ENCODE peak calls at places on chromosomes 13 and 19, in eight cellular contexts. W, V, M, P, X, N, D and S are unnamed samples.
A peak's percentile ranks its signal among the peaks of the same experiment; 100 is the strongest.

GRCh38 chr13:67238277-67238859 is 8.2 kb upstream of the PCDH9 start:
- DNase-seq in W (no peak), V (no peak), P (peak; percentile 58), N (peak; percentile 46), D (no peak), M (no peak), X (peak; percentile 16), S (no peak)

GRCh38 chr13:42612021-42612765 is 38.2 kb downstream of the TNFSF11 start:
- DNase-seq in N (peak; percentile 61), W (no peak), X (no peak), P (no peak), D (no peak), M (no peak), V (no peak), S (no peak)

GRCh38 chr19:904545-904944 is 8.5 kb downstream of the R3HDM4 start:
- DNase-seq in M (no peak), N (no peak), X (no peak), D (no peak), P (no peak), W (no peak), V (no peak), S (no peak)

GRCh38 chr19:8552810-8553209 is 24.4 kb downstream of the MYO1F start:
- DNase-seq in D (peak; percentile 57), P (peak; percentile 44), N (peak; percentile 26), X (peak; percentile 58), M (no peak), W (no peak), V (peak; percentile 58), S (no peak)

GRCh38 chr19:917323-918151 is at the start of gene KISS1R:
- DNase-seq in P (no peak), V (peak; percentile 89), W (no peak), X (peak; percentile 71), M (no peak), D (peak; percentile 93), N (no peak), S (no peak)

GRCh38 chr13:64912141-64912540 is 2318.0 kb downstream of the PCDH9 start:
- DNase-seq in P (peak; percentile 42), V (no peak), D (no peak), X (no peak), W (no peak), N (peak; percentile 63), M (no peak), S (no peak)

GRCh38 chr13:106096661-106097092 is 438.8 kb downstream of the EFNB2 start:
- DNase-seq in P (peak; percentile 21), X (no peak), V (no peak), D (no peak), M (no peak), N (peak; percentile 63), W (no peak), S (no peak)

GRCh38 chr19:41276231-41276630 is 12.1 kb downstream of the HNRNPUL1 start:
- DNase-seq in P (peak; percentile 11), X (no peak), N (peak; percentile 17), V (no peak), D (no peak), W (no peak), M (no peak), S (no peak)

GRCh38 chr13:66680031-66680430 is 550.1 kb downstream of the PCDH9 start:
- DNase-seq in V (no peak), M (no peak), X (no peak), D (no peak), W (no peak), P (no peak), N (no peak), S (no peak)

GRCh38 chr13:67299072-67299635 is 69.0 kb upstream of the PCDH9 start:
- DNase-seq in M (no peak), V (no peak), D (no peak), N (peak; percentile 62), X (no peak), W (no peak), P (peak; percentile 89), S (no peak)

GRCh38 chr13:74046461-74046860 is 87.7 kb downstream of the KLF12 start:
- DNase-seq in X (no peak), V (no peak), P (peak; percentile 42), W (no peak), D (no peak), M (no peak), N (no peak), S (no peak)

GRCh38 chr13:99265162-99265822 is 7.1 kb upstream of the GPR18 start:
- DNase-seq in M (no peak), X (no peak), P (no peak), V (no peak), W (no peak), D (no peak), N (no peak), S (no peak)

GRCh38 chr19:40392123-40392522 is 2.1 kb upstream of the HIPK4 start:
- DNase-seq in W (no peak), M (no peak), X (no peak), P (no peak), N (no peak), D (no peak), V (no peak), S (no peak)

GRCh38 chr19:45645068-45645630 is 6.0 kb upstream of the EML2 start:
- DNase-seq in W (no peak), N (no peak), V (no peak), D (no peak), X (no peak), M (no peak), P (no peak), S (no peak)

GRCh38 chr19:18763674-18764590 is 27.2 kb downstream of the COMP start:
- DNase-seq in V (no peak), X (no peak), P (no peak), D (no peak), M (peak; percentile 67), W (no peak), N (peak; percentile 99), S (no peak)

GRCh38 chr19:55472463-55472862 is 4.0 kb upstream of the ZNF628 start:
- DNase-seq in W (no peak), V (no peak), N (peak; percentile 57), M (no peak), P (peak; percentile 37), D (no peak), X (peak; percentile 55), S (no peak)

GRCh38 chr19:38617764-38618589 is at the start of gene MAP4K1:
- DNase-seq in N (peak; percentile 13), P (no peak), W (no peak), V (no peak), X (no peak), M (no peak), D (peak; percentile 20), S (no peak)

GRCh38 chr19:7888145-7888825 is at the start of gene LRRC8E:
- DNase-seq in N (peak; percentile 83), M (no peak), W (no peak), V (peak; percentile 89), D (peak; percentile 83), P (peak; percentile 44), X (peak; percentile 59), S (no peak)

GRCh38 chr13:78978381-78978998 is 319.5 kb upstream of the OBI1 start:
- DNase-seq in M (peak; percentile 49), N (peak; percentile 73), W (peak; percentile 14), V (no peak), D (peak; percentile 65), P (peak; percentile 75), X (peak; percentile 50), S (no peak)

GRCh38 chr19:1862424-1863307 is 713 bp downstream of the KLF16 start:
- DNase-seq in V (no peak), W (no peak), N (peak; percentile 42), P (no peak), D (peak; percentile 77), X (no peak), M (no peak), S (no peak)

GRCh38 chr19:37654525-37654832 is 786 bp downstream of the ZFP30 start:
- DNase-seq in W (no peak), M (no peak), P (peak; percentile 40), D (peak; percentile 74), V (no peak), X (no peak), N (peak; percentile 41), S (no peak)

GRCh38 chr19:33639034-33639681 is 17.4 kb downstream of the CHST8 start:
- DNase-seq in P (no peak), V (peak; percentile 25), D (no peak), W (no peak), M (no peak), X (no peak), N (no peak), S (no peak)

GRCh38 chr13:107713314-107713713 is 502.0 kb downstream of the LIG4 start:
- DNase-seq in V (no peak), M (no peak), D (no peak), N (no peak), W (no peak), P (no peak), X (no peak), S (no peak)

GRCh38 chr19:56840452-56841193 is at the start of the genes PEG3 and ZIM2:
- DNase-seq in M (no peak), W (peak; percentile 88), N (no peak), D (no peak), P (peak; percentile 12), X (peak; percentile 85), V (no peak), S (peak; percentile 42)

GRCh38 chr19:48393559-48394330 is at the start of gene GRIN2D:
- DNase-seq in V (peak; percentile 64), D (peak; percentile 76), X (no peak), W (no peak), P (peak; percentile 26), N (no peak), M (no peak), S (no peak)
- TF ChIP-seq CTCF in V (peak; percentile 29), D (peak; percentile 34), X (peak; percentile 20), W (no peak), P (no peak), N (no peak), M (no peak), S (no peak)

GRCh38 chr19:3039125-3039524 is 10.0 kb upstream of the TLE2 start:
- DNase-seq in W (no peak), X (no peak), P (no peak), V (no peak), D (no peak), M (no peak), N (no peak), S (no peak)
- TF ChIP-seq CTCF in W (no peak), X (no peak), P (no peak), V (no peak), D (no peak), M (no peak), N (no peak), S (no peak)

GRCh38 chr19:4208385-4209094 is 20.8 kb upstream of the EBI3 start:
- DNase-seq in N (peak; percentile 50), V (peak; percentile 61), D (peak; percentile 54), M (no peak), X (peak; percentile 52), W (no peak), P (no peak), S (no peak)
- TF ChIP-seq CTCF in N (peak; percentile 1), V (peak; percentile 62), D (peak; percentile 50), M (no peak), X (peak; percentile 73), W (no peak), P (peak; percentile 52), S (no peak)

GRCh38 chr19:28245937-28246336 is 967.0 kb downstream of the UQCRFS1 start:
- DNase-seq in W (no peak), M (no peak), X (no peak), D (no peak), N (no peak), P (no peak), V (no peak), S (no peak)

GRCh38 chr19:28239270-28239669 is 973.7 kb downstream of the UQCRFS1 start:
- DNase-seq in D (peak; percentile 69), W (no peak), P (no peak), M (no peak), X (no peak), N (no peak), V (peak; percentile 81), S (no peak)

GRCh38 chr19:28244966-28245365 is 968.0 kb downstream of the UQCRFS1 start:
- DNase-seq in P (no peak), N (no peak), V (no peak), D (no peak), W (no peak), M (no peak), X (no peak), S (no peak)

GRCh38 chr19:28242317-28242927 is 970.5 kb downstream of the UQCRFS1 start:
- DNase-seq in M (no peak), V (peak; percentile 55), X (no peak), W (no peak), D (peak; percentile 67), P (peak; percentile 1), N (peak; percentile 0), S (no peak)
- TF ChIP-seq CTCF in M (no peak), V (peak; percentile 85), X (peak; percentile 22), W (peak; percentile 21), D (peak; percentile 83), P (peak; percentile 36), N (no peak), S (no peak)